ENCODE peak calls at places on chromosomes 5 and 9, in seven cellular contexts. One of them, this sample, is unnamed. For H3K4me1, the result is how much of the 10 kb centered on the place peaks cover.

GRCh38 chr9:134267305-134268265 is 58.7 kb upstream of the RXRA start:
- DNase-seq in thoracic aorta: no peak
- DNase-seq in naive thymus-derived CD4-positive, alpha-beta T cell: no peak
- DNase-seq in cardiac muscle cell: peak
- DNase-seq in uterus: no peak
- DNase-seq in esophagus squamous epithelium: no peak
- DNase-seq in colonic mucosa: no peak
- DNase-seq in this sample: no peak

GRCh38 chr5:179060116-179061008 is at the start of gene ZNF354C:
- DNase-seq in thoracic aorta: peak
- DNase-seq in naive thymus-derived CD4-positive, alpha-beta T cell: peak
- DNase-seq in cardiac muscle cell: peak
- DNase-seq in uterus: peak
- DNase-seq in esophagus squamous epithelium: peak
- DNase-seq in colonic mucosa: peak
- DNase-seq in this sample: peak

GRCh38 chr5:29963956-29964355 is 1229.5 kb upstream of the CDH6 start:
- DNase-seq in thoracic aorta: no peak
- DNase-seq in naive thymus-derived CD4-positive, alpha-beta T cell: no peak
- DNase-seq in cardiac muscle cell: peak
- DNase-seq in uterus: no peak
- DNase-seq in esophagus squamous epithelium: no peak
- DNase-seq in colonic mucosa: no peak
- DNase-seq in this sample: no peak

GRCh38 chr9:120916573-120916972 is 10.0 kb downstream of the TRAF1 start:
- DNase-seq in thoracic aorta: no peak
- DNase-seq in naive thymus-derived CD4-positive, alpha-beta T cell: no peak
- DNase-seq in cardiac muscle cell: no peak
- DNase-seq in uterus: peak
- DNase-seq in esophagus squamous epithelium: no peak
- DNase-seq in colonic mucosa: no peak
- DNase-seq in this sample: no peak

GRCh38 chr9:107397076-107398049 is 92.2 kb downstream of the KLF4 start:
- DNase-seq in thoracic aorta: no peak
- DNase-seq in naive thymus-derived CD4-positive, alpha-beta T cell: no peak
- DNase-seq in cardiac muscle cell: no peak
- DNase-seq in uterus: no peak
- DNase-seq in esophagus squamous epithelium: no peak
- DNase-seq in colonic mucosa: no peak
- DNase-seq in this sample: peak

GRCh38 chr5:131541766-131542165 is 93.3 kb downstream of the RAPGEF6 start:
- DNase-seq in thoracic aorta: no peak
- DNase-seq in naive thymus-derived CD4-positive, alpha-beta T cell: no peak
- DNase-seq in cardiac muscle cell: no peak
- DNase-seq in uterus: no peak
- DNase-seq in esophagus squamous epithelium: no peak
- DNase-seq in colonic mucosa: no peak
- DNase-seq in this sample: no peak

GRCh38 chr5:81856948-81857928 is 106.3 kb upstream of the SSBP2 start:
- DNase-seq in thoracic aorta: no peak
- DNase-seq in naive thymus-derived CD4-positive, alpha-beta T cell: no peak
- DNase-seq in cardiac muscle cell: peak
- DNase-seq in uterus: peak
- DNase-seq in esophagus squamous epithelium: no peak
- DNase-seq in colonic mucosa: peak
- DNase-seq in this sample: no peak

GRCh38 chr9:4774209-4774608 is 18.5 kb upstream of the RCL1 start:
- DNase-seq in thoracic aorta: no peak
- DNase-seq in naive thymus-derived CD4-positive, alpha-beta T cell: no peak
- DNase-seq in cardiac muscle cell: no peak
- DNase-seq in uterus: no peak
- DNase-seq in esophagus squamous epithelium: no peak
- DNase-seq in colonic mucosa: no peak
- DNase-seq in this sample: no peak

GRCh38 chr9:91824591-91825339 is 125.3 kb downstream of the ROR2 start:
- DNase-seq in thoracic aorta: no peak
- DNase-seq in naive thymus-derived CD4-positive, alpha-beta T cell: no peak
- DNase-seq in cardiac muscle cell: no peak
- DNase-seq in uterus: peak
- DNase-seq in esophagus squamous epithelium: no peak
- DNase-seq in colonic mucosa: peak
- DNase-seq in this sample: no peak

GRCh38 chr9:80951675-80952074 is 737.7 kb downstream of the TLE1 start:
- DNase-seq in thoracic aorta: no peak
- DNase-seq in naive thymus-derived CD4-positive, alpha-beta T cell: no peak
- DNase-seq in cardiac muscle cell: no peak
- DNase-seq in uterus: peak
- DNase-seq in esophagus squamous epithelium: no peak
- DNase-seq in colonic mucosa: no peak
- DNase-seq in this sample: peak

GRCh38 chr5:167688731-167689130 is 602.7 kb upstream of the WWC1 start:
- DNase-seq in thoracic aorta: no peak
- DNase-seq in naive thymus-derived CD4-positive, alpha-beta T cell: no peak
- DNase-seq in cardiac muscle cell: no peak
- DNase-seq in uterus: no peak
- DNase-seq in esophagus squamous epithelium: no peak
- DNase-seq in colonic mucosa: no peak
- DNase-seq in this sample: peak

GRCh38 chr9:8651830-8652229 is 852.3 kb upstream of the DMAC1 start:
- DNase-seq in thoracic aorta: no peak
- DNase-seq in naive thymus-derived CD4-positive, alpha-beta T cell: no peak
- DNase-seq in cardiac muscle cell: no peak
- DNase-seq in uterus: no peak
- DNase-seq in esophagus squamous epithelium: no peak
- DNase-seq in colonic mucosa: no peak
- DNase-seq in this sample: no peak

GRCh38 chr5:42951169-42951846 is 88.8 kb downstream of the ANXA2R start:
- DNase-seq in thoracic aorta: no peak
- DNase-seq in naive thymus-derived CD4-positive, alpha-beta T cell: peak
- DNase-seq in cardiac muscle cell: no peak
- DNase-seq in uterus: no peak
- DNase-seq in esophagus squamous epithelium: no peak
- DNase-seq in colonic mucosa: peak
- DNase-seq in this sample: peak

GRCh38 chr5:103393131-103393754 is 134.7 kb downstream of the MACIR start:
- DNase-seq in thoracic aorta: no peak
- DNase-seq in naive thymus-derived CD4-positive, alpha-beta T cell: no peak
- DNase-seq in cardiac muscle cell: peak
- DNase-seq in uterus: no peak
- DNase-seq in esophagus squamous epithelium: no peak
- DNase-seq in colonic mucosa: no peak
- DNase-seq in this sample: peak

GRCh38 chr5:176131771-176132170 is 106.5 kb upstream of the SIMC1 start:
- DNase-seq in thoracic aorta: no peak
- DNase-seq in naive thymus-derived CD4-positive, alpha-beta T cell: no peak
- DNase-seq in cardiac muscle cell: no peak
- DNase-seq in uterus: no peak
- DNase-seq in esophagus squamous epithelium: no peak
- DNase-seq in colonic mucosa: no peak
- DNase-seq in this sample: no peak

GRCh38 chr9:21506910-21507795 is 25.0 kb upstream of the IFNE start:
- DNase-seq in thoracic aorta: no peak
- DNase-seq in naive thymus-derived CD4-positive, alpha-beta T cell: no peak
- DNase-seq in cardiac muscle cell: no peak
- DNase-seq in uterus: no peak
- DNase-seq in esophagus squamous epithelium: no peak
- DNase-seq in colonic mucosa: no peak
- DNase-seq in this sample: peak

GRCh38 chr9:105258225-105258737 is 13.8 kb downstream of the SLC44A1 start:
- DNase-seq in thoracic aorta: no peak
- DNase-seq in naive thymus-derived CD4-positive, alpha-beta T cell: no peak
- DNase-seq in cardiac muscle cell: no peak
- DNase-seq in uterus: no peak
- DNase-seq in esophagus squamous epithelium: no peak
- DNase-seq in colonic mucosa: peak
- DNase-seq in this sample: no peak
- H3K4me1 ChIP-seq in thoracic aorta: under half
- H3K4me1 ChIP-seq in naive thymus-derived CD4-positive, alpha-beta T cell: under half
- H3K4me1 ChIP-seq in cardiac muscle cell: under half
- H3K4me1 ChIP-seq in uterus: under half
- H3K4me1 ChIP-seq in esophagus squamous epithelium: half or more
- H3K4me1 ChIP-seq in colonic mucosa: under half
- H3K4me1 ChIP-seq in this sample: under half

GRCh38 chr5:111954516-111955337 is 197.7 kb upstream of the NREP start:
- DNase-seq in thoracic aorta: no peak
- DNase-seq in naive thymus-derived CD4-positive, alpha-beta T cell: no peak
- DNase-seq in cardiac muscle cell: no peak
- DNase-seq in uterus: no peak
- DNase-seq in esophagus squamous epithelium: no peak
- DNase-seq in colonic mucosa: no peak
- DNase-seq in this sample: peak
- H3K4me1 ChIP-seq in thoracic aorta: under half
- H3K4me1 ChIP-seq in naive thymus-derived CD4-positive, alpha-beta T cell: under half
- H3K4me1 ChIP-seq in cardiac muscle cell: under half
- H3K4me1 ChIP-seq in uterus: under half
- H3K4me1 ChIP-seq in esophagus squamous epithelium: under half
- H3K4me1 ChIP-seq in colonic mucosa: under half
- H3K4me1 ChIP-seq in this sample: under half

DNA sequence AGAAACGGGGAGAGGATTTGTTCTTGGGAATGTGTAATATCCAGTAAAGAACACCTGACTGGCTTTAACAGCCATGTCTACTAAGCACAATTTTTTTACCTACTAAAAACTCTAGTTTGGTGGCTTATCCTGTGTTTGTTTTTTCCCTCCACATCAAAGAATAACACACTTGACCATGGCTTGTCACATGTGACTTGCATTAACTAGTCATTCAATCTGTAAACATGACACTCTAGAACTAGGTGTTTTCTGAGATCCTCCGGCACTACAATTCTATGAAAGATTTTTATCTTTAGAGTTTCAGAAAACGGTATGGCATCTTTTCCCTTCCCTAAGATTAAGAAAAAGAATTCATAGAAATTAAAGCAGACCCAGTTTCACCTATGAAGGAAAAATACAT is 103.7 kb downstream of the CEMIP2 start:
- DNase-seq in thoracic aorta: no peak
- DNase-seq in naive thymus-derived CD4-positive, alpha-beta T cell: no peak
- DNase-seq in cardiac muscle cell: no peak
- DNase-seq in uterus: no peak
- DNase-seq in esophagus squamous epithelium: no peak
- DNase-seq in colonic mucosa: no peak
- DNase-seq in this sample: no peak
- H3K4me1 ChIP-seq in thoracic aorta: under half
- H3K4me1 ChIP-seq in naive thymus-derived CD4-positive, alpha-beta T cell: under half
- H3K4me1 ChIP-seq in cardiac muscle cell: under half
- H3K4me1 ChIP-seq in uterus: under half
- H3K4me1 ChIP-seq in esophagus squamous epithelium: under half
- H3K4me1 ChIP-seq in colonic mucosa: under half
- H3K4me1 ChIP-seq in this sample: under half

DNA sequence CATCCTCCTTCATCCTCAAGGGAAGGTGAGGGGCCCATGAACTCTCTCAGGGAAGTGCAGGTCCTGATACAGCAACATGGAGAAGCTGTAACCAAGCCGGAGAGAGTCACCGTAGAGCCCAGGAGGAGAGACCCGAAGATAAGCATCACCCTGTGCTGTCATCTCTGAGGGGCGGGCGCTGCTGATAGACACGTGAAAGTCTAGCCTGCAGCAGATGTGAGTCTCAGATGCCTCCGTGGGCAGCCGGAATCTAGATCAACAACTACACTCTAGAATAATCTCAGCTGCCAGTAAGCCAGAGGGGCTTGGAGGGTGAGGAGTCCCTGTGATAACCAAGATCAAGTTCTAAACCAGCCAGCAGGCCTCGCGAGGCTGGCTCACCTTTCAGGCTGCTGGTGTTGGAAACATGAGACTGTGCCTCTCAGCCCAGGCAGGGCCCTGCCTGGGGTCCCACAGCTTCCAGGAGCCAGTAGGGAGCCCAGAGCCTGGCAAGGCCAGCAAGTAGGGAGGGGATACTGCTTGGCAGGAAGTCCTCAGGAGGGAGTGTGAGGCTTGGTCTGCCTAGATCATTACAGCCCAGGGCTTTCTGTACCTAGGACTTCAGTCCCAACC is 54.1 kb downstream of the DAPK1 start:
- DNase-seq in thoracic aorta: no peak
- DNase-seq in naive thymus-derived CD4-positive, alpha-beta T cell: no peak
- DNase-seq in cardiac muscle cell: peak
- DNase-seq in uterus: no peak
- DNase-seq in esophagus squamous epithelium: no peak
- DNase-seq in colonic mucosa: no peak
- DNase-seq in this sample: no peak
- H3K4me1 ChIP-seq in thoracic aorta: under half
- H3K4me1 ChIP-seq in naive thymus-derived CD4-positive, alpha-beta T cell: under half
- H3K4me1 ChIP-seq in cardiac muscle cell: under half
- H3K4me1 ChIP-seq in uterus: under half
- H3K4me1 ChIP-seq in esophagus squamous epithelium: under half
- H3K4me1 ChIP-seq in colonic mucosa: under half
- H3K4me1 ChIP-seq in this sample: under half

GRCh38 chr9:136087741-136088480 is 7.2 kb downstream of the NACC2 start:
- DNase-seq in thoracic aorta: no peak
- DNase-seq in naive thymus-derived CD4-positive, alpha-beta T cell: no peak
- DNase-seq in cardiac muscle cell: no peak
- DNase-seq in uterus: no peak
- DNase-seq in esophagus squamous epithelium: no peak
- DNase-seq in colonic mucosa: no peak
- DNase-seq in this sample: no peak
- H3K4me1 ChIP-seq in thoracic aorta: half or more
- H3K4me1 ChIP-seq in naive thymus-derived CD4-positive, alpha-beta T cell: under half
- H3K4me1 ChIP-seq in cardiac muscle cell: under half
- H3K4me1 ChIP-seq in uterus: under half
- H3K4me1 ChIP-seq in esophagus squamous epithelium: half or more
- H3K4me1 ChIP-seq in colonic mucosa: under half
- H3K4me1 ChIP-seq in this sample: under half

GRCh38 chr9:117407436-117408022 is 7.3 kb downstream of the ASTN2 start:
- DNase-seq in thoracic aorta: no peak
- DNase-seq in naive thymus-derived CD4-positive, alpha-beta T cell: no peak
- DNase-seq in cardiac muscle cell: no peak
- DNase-seq in uterus: no peak
- DNase-seq in esophagus squamous epithelium: no peak
- DNase-seq in colonic mucosa: no peak
- DNase-seq in this sample: no peak
- H3K4me1 ChIP-seq in thoracic aorta: under half
- H3K4me1 ChIP-seq in naive thymus-derived CD4-positive, alpha-beta T cell: under half
- H3K4me1 ChIP-seq in cardiac muscle cell: under half
- H3K4me1 ChIP-seq in uterus: under half
- H3K4me1 ChIP-seq in esophagus squamous epithelium: under half
- H3K4me1 ChIP-seq in colonic mucosa: under half
- H3K4me1 ChIP-seq in this sample: under half

DNA sequence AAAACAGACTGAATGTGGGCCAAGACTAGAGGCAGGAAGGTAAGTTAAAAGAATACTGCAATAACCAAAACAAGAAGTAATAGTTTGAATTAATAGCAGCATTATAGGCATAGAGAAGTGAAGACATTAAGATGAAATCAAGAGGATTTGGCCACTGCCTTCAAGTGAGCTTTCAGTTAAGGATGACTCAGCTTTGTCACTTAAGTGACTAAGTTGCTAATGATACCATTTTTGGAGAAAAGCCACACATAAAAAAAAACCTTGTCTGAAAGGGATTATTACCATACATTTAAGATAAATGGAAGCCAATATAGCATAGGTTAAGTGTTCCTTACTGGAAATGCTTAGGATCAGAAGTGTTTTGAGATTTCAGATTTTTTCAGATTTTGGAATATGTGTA is 57.0 kb downstream of the ECPAS start:
- DNase-seq in thoracic aorta: no peak
- DNase-seq in naive thymus-derived CD4-positive, alpha-beta T cell: no peak
- DNase-seq in cardiac muscle cell: no peak
- DNase-seq in uterus: no peak
- DNase-seq in esophagus squamous epithelium: no peak
- DNase-seq in colonic mucosa: no peak
- DNase-seq in this sample: peak
- H3K4me1 ChIP-seq in thoracic aorta: under half
- H3K4me1 ChIP-seq in naive thymus-derived CD4-positive, alpha-beta T cell: under half
- H3K4me1 ChIP-seq in cardiac muscle cell: under half
- H3K4me1 ChIP-seq in uterus: under half
- H3K4me1 ChIP-seq in esophagus squamous epithelium: under half
- H3K4me1 ChIP-seq in colonic mucosa: under half
- H3K4me1 ChIP-seq in this sample: under half

This sample was measured in astrocyte.